ENCODE peak calls at places on chromosomes 2 and 18, in nine cellular contexts. Z, P, R, M, H, T, X, K and L are unnamed samples.

GRCh38 chr2:27622921-27623384 is 5.9 kb downstream of the CCDC121 start:
- DNase-seq in M (no peak), H (peak), K (no peak), R (no peak), X (no peak), Z (peak), T (peak), P (peak), L (no peak)

GRCh38 chr2:127049927-127050802 is 56.8 kb downstream of the BIN1 start:
- DNase-seq in P (peak), T (peak), X (peak), R (peak), H (peak), Z (peak), K (peak), M (peak), L (peak)

GRCh38 chr2:71566271-71566858 is 113.0 kb downstream of the DYSF start:
- DNase-seq in Z (no peak), X (no peak), T (peak), H (peak), R (no peak), M (no peak), P (no peak), K (no peak), L (no peak)

GRCh38 chr18:62372156-62372555 is 47.0 kb downstream of the TNFRSF11A start:
- DNase-seq in Z (no peak), H (no peak), T (no peak), R (no peak), M (no peak), X (no peak), P (no peak), K (no peak), L (peak)

GRCh38 chr18:59150236-59150635 is 10.6 kb downstream of the SEC11C start:
- DNase-seq in M (no peak), Z (no peak), R (no peak), X (no peak), H (no peak), K (no peak), T (no peak), P (no peak), L (no peak)

GRCh38 chr2:231387904-231388724 is 7.4 kb upstream of the B3GNT7 start:
- DNase-seq in K (no peak), M (peak), P (peak), T (peak), X (no peak), Z (no peak), H (peak), R (no peak), L (no peak)

GRCh38 chr2:199677881-199678280 is 173.1 kb downstream of the FTCDNL1 start:
- DNase-seq in M (no peak), X (no peak), P (no peak), T (no peak), Z (no peak), R (no peak), H (no peak), K (no peak), L (no peak)

GRCh38 chr2:238864207-238865014 is 16.5 kb downstream of the TWIST2 start:
- DNase-seq in H (peak), K (no peak), P (peak), R (peak), X (no peak), T (peak), M (peak), Z (peak), L (no peak)

GRCh38 chr2:47007221-47007825 is 91.7 kb upstream of the MCFD2 start:
- DNase-seq in Z (no peak), M (no peak), H (no peak), P (no peak), R (no peak), K (no peak), T (no peak), X (no peak), L (no peak)

GRCh38 chr2:234949762-234950434 is 1.9 kb upstream of the SH3BP4 start:
- DNase-seq in X (no peak), H (peak), P (peak), K (no peak), R (no peak), Z (peak), T (peak), M (no peak), L (no peak)

GRCh38 chr18:36120297-36120696 is 8.8 kb downstream of the SLC39A6 start:
- DNase-seq in T (no peak), K (no peak), H (no peak), X (no peak), R (no peak), M (no peak), Z (no peak), P (no peak), L (no peak)

GRCh38 chr2:102050854-102051391 is 59.2 kb downstream of the IL1R2 start:
- DNase-seq in P (no peak), T (peak), R (peak), Z (no peak), H (peak), K (no peak), X (no peak), M (no peak), L (no peak)

GRCh38 chr2:8488001-8488738 is 193.7 kb upstream of the ID2 start:
- DNase-seq in X (no peak), T (peak), P (no peak), M (no peak), K (peak), R (no peak), Z (no peak), H (peak), L (peak)

GRCh38 chr2:68722712-68723111 is 11.9 kb upstream of the ARHGAP25 start:
- DNase-seq in K (no peak), H (peak), X (peak), Z (no peak), P (no peak), M (no peak), T (no peak), R (no peak), L (no peak)
- TF ChIP-seq CTCF in K (no peak), H (peak), X (peak), Z (peak), P (no peak), M (no peak), T (no peak), R (no peak), L (no peak)

GRCh38 chr2:59584958-59585357 is 968.5 kb downstream of the BCL11A start:
- DNase-seq in T (no peak), H (no peak), P (peak), X (peak), R (no peak), Z (no peak), K (no peak), M (peak), L (peak)
- TF ChIP-seq CTCF in T (no peak), H (no peak), P (peak), X (peak), R (no peak), Z (no peak), K (no peak), M (peak), L (no peak)

DNA sequence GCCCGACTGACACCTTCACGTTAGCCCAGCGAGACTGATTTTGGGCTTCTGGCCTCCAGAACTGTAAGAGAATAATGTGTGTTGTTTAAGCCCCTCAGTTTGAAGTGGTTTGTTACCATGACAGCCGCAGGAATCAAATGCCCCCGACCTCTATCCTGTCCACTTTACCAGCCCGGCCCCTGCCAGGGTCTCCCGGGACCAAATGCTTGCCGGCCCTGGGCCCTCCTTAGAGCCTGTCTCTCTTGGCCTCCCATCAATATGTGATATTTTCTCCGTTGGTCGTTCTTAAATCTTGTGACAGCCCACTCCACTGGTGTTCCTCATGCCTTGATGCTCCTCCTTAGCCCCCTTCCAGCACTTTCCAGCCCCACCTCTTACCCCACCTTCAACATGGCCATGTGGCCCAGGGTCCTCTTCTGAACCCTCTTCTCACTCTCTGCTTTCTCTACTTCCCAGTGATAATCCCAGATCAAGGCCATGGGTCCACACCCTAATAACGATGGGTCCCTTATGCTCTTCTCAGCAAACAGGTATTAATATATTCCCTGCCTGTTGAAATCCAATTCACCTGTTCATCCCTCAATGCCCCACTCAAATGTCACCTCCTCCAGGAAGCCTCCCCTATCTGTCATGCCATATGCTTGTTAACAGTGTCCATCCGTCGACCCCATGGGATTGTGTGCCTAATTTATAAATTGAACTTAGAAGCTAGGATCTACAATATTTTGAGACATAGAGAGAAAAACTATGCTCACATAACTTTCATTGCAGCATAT is 192.8 kb downstream of the ZFP36L2 start:
- DNase-seq in X (no peak), T (no peak), M (no peak), Z (no peak), R (peak), P (no peak), H (no peak), K (no peak), L (no peak)
- TF ChIP-seq CTCF in X (no peak), T (no peak), M (no peak), Z (no peak), R (no peak), P (no peak), H (no peak), K (no peak), L (no peak)

GRCh38 chr18:68520406-68521075 is 194.4 kb downstream of the TMX3 start:
- DNase-seq in R (no peak), T (peak), K (no peak), M (no peak), X (no peak), H (peak), P (peak), Z (peak), L (no peak)
- TF ChIP-seq CTCF in R (no peak), T (no peak), K (no peak), M (no peak), X (no peak), H (no peak), P (no peak), Z (no peak), L (no peak)

DNA sequence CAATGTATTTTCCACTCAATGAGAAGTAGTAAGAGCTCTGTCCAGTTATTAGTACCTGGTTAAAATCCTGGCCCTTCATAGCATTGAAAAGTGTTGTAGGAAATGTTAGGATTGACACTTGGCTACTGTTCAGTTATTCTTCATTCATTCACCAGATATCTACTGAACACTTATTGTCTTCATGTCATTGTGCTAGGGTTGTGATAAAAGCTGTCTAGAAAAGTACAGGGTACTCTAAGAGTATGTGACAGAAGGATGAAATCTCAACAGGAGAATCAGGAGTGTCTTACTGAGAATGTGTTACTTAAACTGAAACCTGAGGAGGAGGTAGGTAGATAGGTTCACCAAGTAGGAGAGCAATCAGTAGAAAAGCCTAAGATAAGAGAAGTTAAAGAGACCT is 511.8 kb upstream of the RAB12 start:
- DNase-seq in K (no peak), M (no peak), T (no peak), P (no peak), H (no peak), R (no peak), Z (no peak), X (no peak), L (no peak)
- TF ChIP-seq CTCF in K (no peak), M (no peak), T (no peak), P (no peak), H (no peak), R (no peak), Z (no peak), X (no peak), L (no peak)